ENCODE peak calls at places on chromosome 10, in six cellular contexts. One of them, this sample, is unnamed.

GRCh38 chr10:121171825-121172224 is 320.7 kb downstream of the WDR11 start:
- DNase-seq in cardiac muscle cell: no peak
- DNase-seq in NCI-H82: no peak
- DNase-seq in T47D: no peak
- DNase-seq in NCI-H748 treated with DMSO at 0.1 percent for 48 hours: no peak
- DNase-seq in NCI-H460: no peak
- DNase-seq in this sample: no peak

GRCh38 chr10:97566338-97566986 is 6.1 kb upstream of the ANKRD2 start:
- DNase-seq in cardiac muscle cell: no peak
- DNase-seq in NCI-H82: no peak
- DNase-seq in T47D: no peak
- DNase-seq in NCI-H748 treated with DMSO at 0.1 percent for 48 hours: no peak
- DNase-seq in NCI-H460: no peak
- DNase-seq in this sample: no peak

GRCh38 chr10:119281581-119282071 is 74.3 kb downstream of the GRK5 start:
- DNase-seq in cardiac muscle cell: no peak
- DNase-seq in NCI-H82: peak
- DNase-seq in T47D: no peak
- DNase-seq in NCI-H748 treated with DMSO at 0.1 percent for 48 hours: no peak
- DNase-seq in NCI-H460: no peak
- DNase-seq in this sample: peak

GRCh38 chr10:78685466-78686163 is 383.2 kb upstream of the ZMIZ1 start:
- DNase-seq in cardiac muscle cell: no peak
- DNase-seq in NCI-H82: no peak
- DNase-seq in T47D: no peak
- DNase-seq in NCI-H748 treated with DMSO at 0.1 percent for 48 hours: no peak
- DNase-seq in NCI-H460: no peak
- DNase-seq in this sample: no peak

GRCh38 chr10:128687408-128687807 is 561.2 kb upstream of the MKI67 start:
- DNase-seq in cardiac muscle cell: no peak
- DNase-seq in NCI-H82: no peak
- DNase-seq in T47D: no peak
- DNase-seq in NCI-H748 treated with DMSO at 0.1 percent for 48 hours: no peak
- DNase-seq in NCI-H460: no peak
- DNase-seq in this sample: no peak

GRCh38 chr10:30885423-30885822 is 146.2 kb downstream of the ZNF438 start:
- DNase-seq in cardiac muscle cell: no peak
- DNase-seq in NCI-H82: no peak
- DNase-seq in T47D: no peak
- DNase-seq in NCI-H748 treated with DMSO at 0.1 percent for 48 hours: no peak
- DNase-seq in NCI-H460: no peak
- DNase-seq in this sample: no peak

GRCh38 chr10:84355106-84355505 is 26.7 kb downstream of the CCSER2 start:
- DNase-seq in cardiac muscle cell: no peak
- DNase-seq in NCI-H82: no peak
- DNase-seq in T47D: no peak
- DNase-seq in NCI-H748 treated with DMSO at 0.1 percent for 48 hours: no peak
- DNase-seq in NCI-H460: no peak
- DNase-seq in this sample: no peak

GRCh38 chr10:24305551-24306506 is 96.9 kb downstream of the KIAA1217 start:
- DNase-seq in cardiac muscle cell: no peak
- DNase-seq in NCI-H82: no peak
- DNase-seq in T47D: no peak
- DNase-seq in NCI-H748 treated with DMSO at 0.1 percent for 48 hours: no peak
- DNase-seq in NCI-H460: no peak
- DNase-seq in this sample: no peak

GRCh38 chr10:22849077-22849810 is 78.6 kb upstream of the ARMC3 start:
- DNase-seq in cardiac muscle cell: no peak
- DNase-seq in NCI-H82: no peak
- DNase-seq in T47D: no peak
- DNase-seq in NCI-H748 treated with DMSO at 0.1 percent for 48 hours: no peak
- DNase-seq in NCI-H460: no peak
- DNase-seq in this sample: peak

GRCh38 chr10:20682782-20683181 is 214.3 kb downstream of the NEBL start:
- DNase-seq in cardiac muscle cell: no peak
- DNase-seq in NCI-H82: peak
- DNase-seq in T47D: no peak
- DNase-seq in NCI-H748 treated with DMSO at 0.1 percent for 48 hours: no peak
- DNase-seq in NCI-H460: no peak
- DNase-seq in this sample: no peak

GRCh38 chr10:119425881-119426170 is 116.7 kb downstream of the RGS10 start:
- DNase-seq in cardiac muscle cell: no peak
- DNase-seq in NCI-H82: no peak
- DNase-seq in T47D: no peak
- DNase-seq in NCI-H748 treated with DMSO at 0.1 percent for 48 hours: no peak
- DNase-seq in NCI-H460: no peak
- DNase-seq in this sample: no peak

GRCh38 chr10:71805776-71806705 is 32.7 kb upstream of the VSIR start:
- DNase-seq in cardiac muscle cell: peak
- DNase-seq in NCI-H82: no peak
- DNase-seq in T47D: no peak
- DNase-seq in NCI-H748 treated with DMSO at 0.1 percent for 48 hours: no peak
- DNase-seq in NCI-H460: no peak
- DNase-seq in this sample: peak

GRCh38 chr10:72276013-72276387 is 2.3 kb downstream of the DDIT4 start:
- DNase-seq in cardiac muscle cell: no peak
- DNase-seq in NCI-H82: peak
- DNase-seq in T47D: peak
- DNase-seq in NCI-H748 treated with DMSO at 0.1 percent for 48 hours: no peak
- DNase-seq in NCI-H460: no peak
- DNase-seq in this sample: no peak

GRCh38 chr10:92240289-92241157 is 50.4 kb downstream of the CPEB3 start:
- DNase-seq in cardiac muscle cell: peak
- DNase-seq in NCI-H82: peak
- DNase-seq in T47D: peak
- DNase-seq in NCI-H748 treated with DMSO at 0.1 percent for 48 hours: peak
- DNase-seq in NCI-H460: peak
- DNase-seq in this sample: peak

GRCh38 chr10:12638103-12638502 is 288.8 kb downstream of the CAMK1D start:
- DNase-seq in cardiac muscle cell: no peak
- DNase-seq in NCI-H82: peak
- DNase-seq in T47D: no peak
- DNase-seq in NCI-H748 treated with DMSO at 0.1 percent for 48 hours: peak
- DNase-seq in NCI-H460: no peak
- DNase-seq in this sample: no peak

GRCh38 chr10:49700997-49701396 is 21.5 kb downstream of the C10orf53 start:
- DNase-seq in cardiac muscle cell: peak
- DNase-seq in NCI-H82: peak
- DNase-seq in T47D: peak
- DNase-seq in NCI-H748 treated with DMSO at 0.1 percent for 48 hours: no peak
- DNase-seq in NCI-H460: no peak
- DNase-seq in this sample: no peak

GRCh38 chr10:102673961-102674511 is 29.8 kb downstream of the TRIM8 start:
- DNase-seq in cardiac muscle cell: peak
- DNase-seq in NCI-H82: peak
- DNase-seq in T47D: no peak
- DNase-seq in NCI-H748 treated with DMSO at 0.1 percent for 48 hours: peak
- DNase-seq in NCI-H460: no peak
- DNase-seq in this sample: peak

GRCh38 chr10:66215005-66215404 is 710.8 kb upstream of the LRRTM3 start:
- DNase-seq in cardiac muscle cell: no peak
- DNase-seq in NCI-H82: peak
- DNase-seq in T47D: peak
- DNase-seq in NCI-H748 treated with DMSO at 0.1 percent for 48 hours: no peak
- DNase-seq in NCI-H460: no peak
- DNase-seq in this sample: no peak

GRCh38 chr10:36640626-36641025 is 484.8 kb upstream of the ANKRD30A start:
- DNase-seq in cardiac muscle cell: no peak
- DNase-seq in NCI-H82: no peak
- DNase-seq in T47D: no peak
- DNase-seq in NCI-H748 treated with DMSO at 0.1 percent for 48 hours: no peak
- DNase-seq in NCI-H460: no peak
- DNase-seq in this sample: no peak

GRCh38 chr10:113326160-113327111 is 226.4 kb upstream of the HABP2 start:
- DNase-seq in cardiac muscle cell: no peak
- DNase-seq in NCI-H82: peak
- DNase-seq in T47D: no peak
- DNase-seq in NCI-H748 treated with DMSO at 0.1 percent for 48 hours: no peak
- DNase-seq in NCI-H460: peak
- DNase-seq in this sample: peak

GRCh38 chr10:31656820-31657470 is 271.7 kb downstream of the ARHGAP12 start:
- DNase-seq in cardiac muscle cell: no peak
- DNase-seq in NCI-H82: no peak
- DNase-seq in T47D: no peak
- DNase-seq in NCI-H748 treated with DMSO at 0.1 percent for 48 hours: no peak
- DNase-seq in NCI-H460: no peak
- DNase-seq in this sample: no peak

GRCh38 chr10:86652361-86653202 is 1.8 kb upstream of the OPN4 start:
- DNase-seq in cardiac muscle cell: no peak
- DNase-seq in NCI-H82: peak
- DNase-seq in T47D: no peak
- DNase-seq in NCI-H748 treated with DMSO at 0.1 percent for 48 hours: peak
- DNase-seq in NCI-H460: no peak
- DNase-seq in this sample: no peak

GRCh38 chr10:9222917-9223316 is 1168.4 kb downstream of the GATA3 start:
- DNase-seq in cardiac muscle cell: no peak
- DNase-seq in NCI-H82: no peak
- DNase-seq in T47D: no peak
- DNase-seq in NCI-H748 treated with DMSO at 0.1 percent for 48 hours: no peak
- DNase-seq in NCI-H460: no peak
- DNase-seq in this sample: no peak

GRCh38 chr10:46551701-46552525 is 4.5 kb downstream of the GPRIN2 start:
- DNase-seq in cardiac muscle cell: no peak
- DNase-seq in NCI-H82: no peak
- DNase-seq in T47D: no peak
- DNase-seq in NCI-H748 treated with DMSO at 0.1 percent for 48 hours: no peak
- DNase-seq in NCI-H460: no peak
- DNase-seq in this sample: no peak

GRCh38 chr10:70891636-70892035 is 3.3 kb upstream of the PCBD1 start:
- DNase-seq in cardiac muscle cell: no peak
- DNase-seq in NCI-H82: no peak
- DNase-seq in T47D: no peak
- DNase-seq in NCI-H748 treated with DMSO at 0.1 percent for 48 hours: no peak
- DNase-seq in NCI-H460: no peak
- DNase-seq in this sample: no peak

This sample was measured in heart right ventricle.